ENCODE peak calls at places on chromosomes 6 and 20, in four cellular contexts. A is NCI-H2029, J is esophagus squamous epithelium, Y is hepatic stellate cell. H is an unnamed sample.

GRCh38 chr6:105102186-105102585 is 77.6 kb downstream of the POPDC3 start:
- DNase-seq in J (no peak), A (no peak), Y (no peak), H (no peak)

GRCh38 chr6:157741889-157742615 is 81.0 kb upstream of the SNX9 start:
- DNase-seq in A (no peak), J (no peak), Y (no peak), H (no peak)

GRCh38 chr20:9608639-9609440 is 94.5 kb downstream of the LAMP5 start:
- DNase-seq in J (no peak), A (no peak), Y (no peak), H (no peak)

GRCh38 chr6:26251354-26252081 is 113.5 kb upstream of the BTN3A2 start:
- DNase-seq in A (peak; percentile 90), J (no peak), Y (peak; percentile 50), H (peak; percentile 90)

GRCh38 chr6:124535299-124535698 is 426.9 kb upstream of the RNF217 start:
- DNase-seq in Y (no peak), J (no peak), A (no peak), H (no peak)

GRCh38 chr20:56628873-56629463 is at the start of gene TFAP2C:
- DNase-seq in Y (no peak), J (no peak), A (peak; percentile 27), H (peak; percentile 78)

GRCh38 chr6:125746731-125747588 is 2.5 kb upstream of the HEY2 start:
- DNase-seq in J (no peak), Y (no peak), A (peak; percentile 99), H (peak; percentile 34)

GRCh38 chr6:2842139-2842552 is 483 bp upstream of the SERPINB1 start:
- DNase-seq in Y (no peak), J (no peak), A (no peak), H (no peak)

GRCh38 chr6:85436408-85436807 is 13.5 kb upstream of the NT5E start:
- DNase-seq in J (no peak), A (no peak), Y (no peak), H (no peak)

GRCh38 chr6:40627316-40627715 is 40.2 kb upstream of the LRFN2 start:
- DNase-seq in Y (no peak), J (no peak), A (no peak), H (no peak)

GRCh38 chr6:15166121-15166520 is 79.7 kb upstream of the JARID2 start:
- DNase-seq in J (no peak), Y (no peak), A (no peak), H (no peak)

GRCh38 chr20:62702886-62703852 is 5.5 kb upstream of the NTSR1 start:
- DNase-seq in A (no peak), J (no peak), Y (peak; percentile 96), H (peak; percentile 83)

H was measured in ACHN.